ENCODE peak calls at places on chromosomes 1 and 21, in seven cellular contexts. One of them, this sample, is unnamed.
A peak's percentile ranks its signal among the peaks of the same experiment; 100 is the strongest.

GRCh38 chr1:214414691-214415090 is 133.7 kb downstream of the SMYD2 start:
- DNase-seq in tibial artery: no peak
- DNase-seq in iris pigment epithelial cell: no peak
- DNase-seq in T-helper 9 cell: no peak
- DNase-seq in heart right ventricle: no peak
- DNase-seq in NAMALWA: no peak
- DNase-seq in RKO: no peak
- DNase-seq in this sample: no peak

GRCh38 chr1:199273837-199274379 is 635.1 kb downstream of the PTPRC start:
- DNase-seq in tibial artery: no peak
- DNase-seq in iris pigment epithelial cell: peak; percentile 72
- DNase-seq in T-helper 9 cell: no peak
- DNase-seq in heart right ventricle: no peak
- DNase-seq in NAMALWA: no peak
- DNase-seq in RKO: no peak
- DNase-seq in this sample: peak; percentile 63

GRCh38 chr1:55423376-55423775 is 208.2 kb upstream of the USP24 start:
- DNase-seq in tibial artery: no peak
- DNase-seq in iris pigment epithelial cell: no peak
- DNase-seq in T-helper 9 cell: no peak
- DNase-seq in heart right ventricle: no peak
- DNase-seq in NAMALWA: no peak
- DNase-seq in RKO: no peak
- DNase-seq in this sample: no peak

GRCh38 chr1:78292361-78292760 is 198.4 kb upstream of the PTGFR start:
- DNase-seq in tibial artery: no peak
- DNase-seq in iris pigment epithelial cell: peak; percentile 77
- DNase-seq in T-helper 9 cell: no peak
- DNase-seq in heart right ventricle: no peak
- DNase-seq in NAMALWA: no peak
- DNase-seq in RKO: no peak
- DNase-seq in this sample: peak; percentile 53

GRCh38 chr1:223748405-223748772 is 36.0 kb downstream of the CAPN2 start:
- DNase-seq in tibial artery: no peak
- DNase-seq in iris pigment epithelial cell: peak; percentile 85
- DNase-seq in T-helper 9 cell: no peak
- DNase-seq in heart right ventricle: peak; percentile 32
- DNase-seq in NAMALWA: no peak
- DNase-seq in RKO: no peak
- DNase-seq in this sample: peak; percentile 52

GRCh38 chr21:16285646-16286223 is 556.0 kb downstream of the USP25 start:
- DNase-seq in tibial artery: no peak
- DNase-seq in iris pigment epithelial cell: no peak
- DNase-seq in T-helper 9 cell: no peak
- DNase-seq in heart right ventricle: no peak
- DNase-seq in NAMALWA: no peak
- DNase-seq in RKO: no peak
- DNase-seq in this sample: no peak

GRCh38 chr1:220787069-220787614 is 429 bp downstream of the MTARC1 start:
- DNase-seq in tibial artery: no peak
- DNase-seq in iris pigment epithelial cell: no peak
- DNase-seq in T-helper 9 cell: no peak
- DNase-seq in heart right ventricle: no peak
- DNase-seq in NAMALWA: no peak
- DNase-seq in RKO: peak; percentile 11
- DNase-seq in this sample: no peak

GRCh38 chr1:216902669-216903388 is 179.6 kb upstream of the ESRRG start:
- DNase-seq in tibial artery: no peak
- DNase-seq in iris pigment epithelial cell: peak; percentile 31
- DNase-seq in T-helper 9 cell: no peak
- DNase-seq in heart right ventricle: no peak
- DNase-seq in NAMALWA: no peak
- DNase-seq in RKO: no peak
- DNase-seq in this sample: peak; percentile 8

GRCh38 chr1:20112279-20113000 is 6.9 kb downstream of the PLA2G2D start:
- DNase-seq in tibial artery: no peak
- DNase-seq in iris pigment epithelial cell: peak; percentile 7
- DNase-seq in T-helper 9 cell: no peak
- DNase-seq in heart right ventricle: no peak
- DNase-seq in NAMALWA: no peak
- DNase-seq in RKO: peak; percentile 19
- DNase-seq in this sample: peak; percentile 13

GRCh38 chr1:205488074-205488723 is 16.3 kb upstream of the CDK18 start:
- DNase-seq in tibial artery: peak; percentile 72
- DNase-seq in iris pigment epithelial cell: peak; percentile 47
- DNase-seq in T-helper 9 cell: no peak
- DNase-seq in heart right ventricle: no peak
- DNase-seq in NAMALWA: peak; percentile 85
- DNase-seq in RKO: peak; percentile 74
- DNase-seq in this sample: peak; percentile 62

GRCh38 chr1:72063364-72063763 is 219.0 kb downstream of the NEGR1 start:
- DNase-seq in tibial artery: no peak
- DNase-seq in iris pigment epithelial cell: no peak
- DNase-seq in T-helper 9 cell: no peak
- DNase-seq in heart right ventricle: no peak
- DNase-seq in NAMALWA: no peak
- DNase-seq in RKO: peak; percentile 1
- DNase-seq in this sample: no peak

GRCh38 chr21:36030581-36031189 is 29.6 kb downstream of the SETD4 start:
- DNase-seq in tibial artery: no peak
- DNase-seq in iris pigment epithelial cell: peak; percentile 6
- DNase-seq in T-helper 9 cell: no peak
- DNase-seq in heart right ventricle: no peak
- DNase-seq in NAMALWA: no peak
- DNase-seq in RKO: peak; percentile 18
- DNase-seq in this sample: peak; percentile 25

GRCh38 chr1:3015744-3016143 is 5.5 kb upstream of the ACTRT2 start:
- DNase-seq in tibial artery: peak; percentile 42
- DNase-seq in iris pigment epithelial cell: no peak
- DNase-seq in T-helper 9 cell: no peak
- DNase-seq in heart right ventricle: no peak
- DNase-seq in NAMALWA: no peak
- DNase-seq in RKO: no peak
- DNase-seq in this sample: no peak

GRCh38 chr1:212655668-212656440 is 43.8 kb downstream of the BATF3 start:
- DNase-seq in tibial artery: no peak
- DNase-seq in iris pigment epithelial cell: peak; percentile 46
- DNase-seq in T-helper 9 cell: no peak
- DNase-seq in heart right ventricle: no peak
- DNase-seq in NAMALWA: no peak
- DNase-seq in RKO: no peak
- DNase-seq in this sample: peak; percentile 96

GRCh38 chr1:29569971-29570634 is 333.8 kb downstream of the PTPRU start:
- DNase-seq in tibial artery: peak; percentile 24
- DNase-seq in iris pigment epithelial cell: peak; percentile 56
- DNase-seq in T-helper 9 cell: no peak
- DNase-seq in heart right ventricle: no peak
- DNase-seq in NAMALWA: no peak
- DNase-seq in RKO: peak; percentile 87
- DNase-seq in this sample: peak; percentile 90

GRCh38 chr1:189607477-189608096 is 870.1 kb downstream of the BRINP3 start:
- DNase-seq in tibial artery: no peak
- DNase-seq in iris pigment epithelial cell: no peak
- DNase-seq in T-helper 9 cell: no peak
- DNase-seq in heart right ventricle: no peak
- DNase-seq in NAMALWA: no peak
- DNase-seq in RKO: no peak
- DNase-seq in this sample: no peak

GRCh38 chr1:3852091-3852490 is 4.9 kb downstream of the CEP104 start:
- DNase-seq in tibial artery: no peak
- DNase-seq in iris pigment epithelial cell: no peak
- DNase-seq in T-helper 9 cell: no peak
- DNase-seq in heart right ventricle: no peak
- DNase-seq in NAMALWA: no peak
- DNase-seq in RKO: no peak
- DNase-seq in this sample: no peak

GRCh38 chr1:27117733-27118439 is 37.0 kb downstream of the SLC9A1 start:
- DNase-seq in tibial artery: no peak
- DNase-seq in iris pigment epithelial cell: peak; percentile 20
- DNase-seq in T-helper 9 cell: no peak
- DNase-seq in heart right ventricle: no peak
- DNase-seq in NAMALWA: no peak
- DNase-seq in RKO: no peak
- DNase-seq in this sample: peak; percentile 36

GRCh38 chr1:110872745-110873435 is at the start of gene CD53:
- DNase-seq in tibial artery: no peak
- DNase-seq in iris pigment epithelial cell: no peak
- DNase-seq in T-helper 9 cell: peak; percentile 36
- DNase-seq in heart right ventricle: no peak
- DNase-seq in NAMALWA: peak; percentile 97
- DNase-seq in RKO: no peak
- DNase-seq in this sample: no peak

GRCh38 chr1:119712342-119713038 is 756 bp downstream of the PHGDH start:
- DNase-seq in tibial artery: peak; percentile 95
- DNase-seq in iris pigment epithelial cell: peak; percentile 87
- DNase-seq in T-helper 9 cell: no peak
- DNase-seq in heart right ventricle: peak; percentile 75
- DNase-seq in NAMALWA: peak; percentile 90
- DNase-seq in RKO: peak; percentile 93
- DNase-seq in this sample: peak; percentile 95

GRCh38 chr1:162696286-162696862 is 64.1 kb downstream of the DDR2 start:
- DNase-seq in tibial artery: peak; percentile 85
- DNase-seq in iris pigment epithelial cell: peak; percentile 93
- DNase-seq in T-helper 9 cell: no peak
- DNase-seq in heart right ventricle: peak; percentile 72
- DNase-seq in NAMALWA: no peak
- DNase-seq in RKO: no peak
- DNase-seq in this sample: peak; percentile 86

GRCh38 chr1:74057719-74058118 is 140.3 kb downstream of the LRRIQ3 start:
- DNase-seq in tibial artery: no peak
- DNase-seq in iris pigment epithelial cell: no peak
- DNase-seq in T-helper 9 cell: no peak
- DNase-seq in heart right ventricle: no peak
- DNase-seq in NAMALWA: no peak
- DNase-seq in RKO: no peak
- DNase-seq in this sample: no peak

GRCh38 chr1:33634806-33635205 is 162.4 kb downstream of the ZSCAN20 start:
- DNase-seq in tibial artery: no peak
- DNase-seq in iris pigment epithelial cell: peak; percentile 30
- DNase-seq in T-helper 9 cell: no peak
- DNase-seq in heart right ventricle: no peak
- DNase-seq in NAMALWA: peak; percentile 64
- DNase-seq in RKO: peak; percentile 65
- DNase-seq in this sample: peak; percentile 44

GRCh38 chr1:228836427-228836826 is 101.1 kb downstream of the RHOU start:
- DNase-seq in tibial artery: no peak
- DNase-seq in iris pigment epithelial cell: no peak
- DNase-seq in T-helper 9 cell: no peak
- DNase-seq in heart right ventricle: no peak
- DNase-seq in NAMALWA: no peak
- DNase-seq in RKO: no peak
- DNase-seq in this sample: no peak

GRCh38 chr1:240585975-240586374 is 26.0 kb downstream of the GREM2 start:
- DNase-seq in tibial artery: no peak
- DNase-seq in iris pigment epithelial cell: no peak
- DNase-seq in T-helper 9 cell: no peak
- DNase-seq in heart right ventricle: no peak
- DNase-seq in NAMALWA: no peak
- DNase-seq in RKO: no peak
- DNase-seq in this sample: no peak

GRCh38 chr21:45590726-45591618 is 48.7 kb upstream of the SLC19A1 start:
- DNase-seq in tibial artery: peak; percentile 62
- DNase-seq in iris pigment epithelial cell: no peak
- DNase-seq in T-helper 9 cell: peak; percentile 39
- DNase-seq in heart right ventricle: peak; percentile 47
- DNase-seq in NAMALWA: no peak
- DNase-seq in RKO: no peak
- DNase-seq in this sample: peak; percentile 9

GRCh38 chr1:30538906-30539855 is 184.2 kb downstream of the MATN1 start:
- DNase-seq in tibial artery: no peak
- DNase-seq in iris pigment epithelial cell: no peak
- DNase-seq in T-helper 9 cell: no peak
- DNase-seq in heart right ventricle: no peak
- DNase-seq in NAMALWA: no peak
- DNase-seq in RKO: no peak
- DNase-seq in this sample: no peak